ENCODE peak calls at places on chromosomes 16 and 17, in five cellular contexts. One of them, this sample, is unnamed.

GRCh38 chr17:33927732-33928133 is 327.4 kb upstream of the CCL2 start:
- DNase-seq in neural progenitor cell: peak; percentile 36
- DNase-seq in transverse colon: no peak
- DNase-seq in tibial artery: no peak
- DNase-seq in vagina: no peak
- DNase-seq in this sample: no peak

GRCh38 chr17:9306086-9306485 is 269.5 kb downstream of the STX8 start:
- DNase-seq in transverse colon: no peak
- DNase-seq in neural progenitor cell: no peak
- DNase-seq in vagina: no peak
- DNase-seq in tibial artery: no peak
- DNase-seq in this sample: no peak

GRCh38 chr17:50346313-50347086 is 574 bp downstream of the XYLT2 start:
- DNase-seq in vagina: no peak
- DNase-seq in tibial artery: no peak
- DNase-seq in neural progenitor cell: peak; percentile 59
- DNase-seq in transverse colon: peak; percentile 59
- DNase-seq in this sample: peak; percentile 73

GRCh38 chr17:17689312-17689711 is 8.1 kb downstream of the RAI1 start:
- DNase-seq in neural progenitor cell: no peak
- DNase-seq in vagina: no peak
- DNase-seq in transverse colon: no peak
- DNase-seq in tibial artery: no peak
- DNase-seq in this sample: no peak

GRCh38 chr16:49478107-49478506 is 104.5 kb downstream of the C16orf78 start:
- DNase-seq in neural progenitor cell: no peak
- DNase-seq in vagina: no peak
- DNase-seq in tibial artery: no peak
- DNase-seq in transverse colon: no peak
- DNase-seq in this sample: no peak

GRCh38 chr16:252366-253337 is 18.0 kb downstream of the FAM234A start:
- DNase-seq in vagina: no peak
- DNase-seq in neural progenitor cell: no peak
- DNase-seq in transverse colon: peak; percentile 72
- DNase-seq in tibial artery: no peak
- DNase-seq in this sample: no peak

GRCh38 chr16:17828012-17828411 is 357.3 kb upstream of the XYLT1 start:
- DNase-seq in tibial artery: no peak
- DNase-seq in transverse colon: no peak
- DNase-seq in vagina: no peak
- DNase-seq in neural progenitor cell: no peak
- DNase-seq in this sample: no peak

GRCh38 chr17:73508057-73508930 is 136.0 kb downstream of the SDK2 start:
- DNase-seq in vagina: no peak
- DNase-seq in neural progenitor cell: no peak
- DNase-seq in transverse colon: no peak
- DNase-seq in tibial artery: no peak
- DNase-seq in this sample: no peak

GRCh38 chr17:36221187-36221586 is 10.3 kb downstream of the CCL4L2 start:
- DNase-seq in vagina: peak; percentile 95
- DNase-seq in transverse colon: no peak
- DNase-seq in neural progenitor cell: no peak
- DNase-seq in tibial artery: no peak
- DNase-seq in this sample: no peak

GRCh38 chr17:82529914-82530300 is 10.4 kb downstream of the FOXK2 start:
- DNase-seq in transverse colon: no peak
- DNase-seq in tibial artery: no peak
- DNase-seq in neural progenitor cell: no peak
- DNase-seq in vagina: no peak
- DNase-seq in this sample: no peak

GRCh38 chr17:29444589-29444988 is 54.4 kb downstream of the TAOK1 start:
- DNase-seq in vagina: no peak
- DNase-seq in neural progenitor cell: no peak
- DNase-seq in tibial artery: no peak
- DNase-seq in transverse colon: no peak
- DNase-seq in this sample: no peak

GRCh38 chr17:8122391-8122922 is 1.4 kb downstream of the HES7 start:
- DNase-seq in neural progenitor cell: peak; percentile 57
- DNase-seq in tibial artery: no peak
- DNase-seq in transverse colon: no peak
- DNase-seq in vagina: no peak
- DNase-seq in this sample: no peak

GRCh38 chr16:53094013-53094630 is 39.3 kb downstream of the CHD9 start:
- DNase-seq in transverse colon: peak; percentile 90
- DNase-seq in neural progenitor cell: no peak
- DNase-seq in tibial artery: peak; percentile 57
- DNase-seq in vagina: no peak
- DNase-seq in this sample: peak; percentile 55

GRCh38 chr17:17509601-17510425 is 13.6 kb upstream of the RASD1 start:
- DNase-seq in neural progenitor cell: no peak
- DNase-seq in transverse colon: no peak
- DNase-seq in tibial artery: no peak
- DNase-seq in vagina: no peak
- DNase-seq in this sample: no peak

GRCh38 chr16:83967838-83968482 is at the start of gene NECAB2:
- DNase-seq in tibial artery: no peak
- DNase-seq in transverse colon: no peak
- DNase-seq in neural progenitor cell: peak; percentile 78
- DNase-seq in vagina: no peak
- DNase-seq in this sample: peak; percentile 58

GRCh38 chr16:86634290-86634689 is 55.9 kb downstream of the FOXL1 start:
- DNase-seq in vagina: no peak
- DNase-seq in transverse colon: no peak
- DNase-seq in tibial artery: no peak
- DNase-seq in neural progenitor cell: peak; percentile 27
- DNase-seq in this sample: no peak

GRCh38 chr17:31068291-31068690 is 26.5 kb upstream of the NF1 start:
- DNase-seq in tibial artery: peak; percentile 37
- DNase-seq in transverse colon: peak; percentile 65
- DNase-seq in neural progenitor cell: peak; percentile 42
- DNase-seq in vagina: no peak
- DNase-seq in this sample: peak; percentile 13

GRCh38 chr17:48113201-48113676 is 5.7 kb downstream of the SNX11 start:
- DNase-seq in neural progenitor cell: no peak
- DNase-seq in tibial artery: peak; percentile 41
- DNase-seq in vagina: no peak
- DNase-seq in transverse colon: no peak
- DNase-seq in this sample: no peak

GRCh38 chr17:47812146-47812920 is 9.3 kb downstream of the OSBPL7 start:
- DNase-seq in neural progenitor cell: no peak
- DNase-seq in tibial artery: no peak
- DNase-seq in vagina: no peak
- DNase-seq in transverse colon: no peak
- DNase-seq in this sample: no peak

GRCh38 chr16:4676826-4677225 is 16.5 kb upstream of the NUDT16L1 start:
- DNase-seq in neural progenitor cell: no peak
- DNase-seq in vagina: no peak
- DNase-seq in transverse colon: no peak
- DNase-seq in tibial artery: no peak
- DNase-seq in this sample: peak; percentile 66

GRCh38 chr16:70749681-70750601 is 51.0 kb downstream of the VAC14 start:
- DNase-seq in transverse colon: no peak
- DNase-seq in tibial artery: no peak
- DNase-seq in neural progenitor cell: peak; percentile 65
- DNase-seq in vagina: no peak
- DNase-seq in this sample: peak; percentile 64

DNA sequence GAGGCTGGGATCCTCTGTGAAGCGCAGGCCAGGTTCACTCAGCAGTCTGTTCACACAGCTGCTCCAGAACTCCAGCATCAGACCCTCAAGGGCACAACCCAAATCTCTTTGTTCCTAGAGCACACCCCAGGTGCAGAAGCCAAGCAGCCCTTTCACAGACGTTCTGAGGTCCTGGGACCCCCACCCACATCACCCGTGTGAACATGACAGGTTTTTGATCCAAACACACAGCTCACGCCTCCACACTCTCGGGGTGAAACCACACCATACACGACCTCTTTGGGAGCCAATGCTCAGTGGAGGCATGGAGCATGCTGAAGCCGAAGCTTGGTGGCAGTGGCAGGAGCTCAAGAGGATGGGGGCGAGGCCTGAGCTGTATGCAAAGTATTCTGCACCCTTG is 97.4 kb downstream of the ZNF778 start:
- DNase-seq in tibial artery: no peak
- DNase-seq in vagina: no peak
- DNase-seq in transverse colon: no peak
- DNase-seq in neural progenitor cell: no peak
- DNase-seq in this sample: no peak
- H3K36me3 ChIP-seq in tibial artery: peaks cover 35% of the 10 kb centered on the region
- H3K36me3 ChIP-seq in vagina: no peaks in the 10 kb centered on the region
- H3K36me3 ChIP-seq in transverse colon: no peaks in the 10 kb centered on the region
- H3K36me3 ChIP-seq in neural progenitor cell: no peaks in the 10 kb centered on the region
- H3K36me3 ChIP-seq in this sample: peaks cover 16% of the 10 kb centered on the region

GRCh38 chr16:82181456-82182185 is 11.6 kb upstream of the MPHOSPH6 start:
- DNase-seq in neural progenitor cell: no peak
- DNase-seq in tibial artery: no peak
- DNase-seq in vagina: no peak
- DNase-seq in transverse colon: no peak
- DNase-seq in this sample: no peak

GRCh38 chr16:82183004-82183397 is 13.0 kb upstream of the MPHOSPH6 start:
- DNase-seq in tibial artery: no peak
- DNase-seq in neural progenitor cell: no peak
- DNase-seq in vagina: no peak
- DNase-seq in transverse colon: no peak
- DNase-seq in this sample: no peak

GRCh38 chr16:82184213-82184612 is 14.2 kb upstream of the MPHOSPH6 start:
- DNase-seq in vagina: no peak
- DNase-seq in transverse colon: no peak
- DNase-seq in neural progenitor cell: no peak
- DNase-seq in tibial artery: no peak
- DNase-seq in this sample: no peak

GRCh38 chr16:82185012-82185411 is 15.0 kb upstream of the MPHOSPH6 start:
- DNase-seq in vagina: no peak
- DNase-seq in tibial artery: no peak
- DNase-seq in neural progenitor cell: no peak
- DNase-seq in transverse colon: no peak
- DNase-seq in this sample: no peak

GRCh38 chr16:82182237-82183003 is 12.4 kb upstream of the MPHOSPH6 start:
- DNase-seq in vagina: no peak
- DNase-seq in tibial artery: no peak
- DNase-seq in transverse colon: no peak
- DNase-seq in neural progenitor cell: peak; percentile 4
- DNase-seq in this sample: no peak
- H3K27ac ChIP-seq in vagina: no peak overlapping the region
- H3K27ac ChIP-seq in tibial artery: no peak overlapping the region
- H3K27ac ChIP-seq in transverse colon: no peak overlapping the region
- H3K27ac ChIP-seq in neural progenitor cell: no peak overlapping the region
- H3K27ac ChIP-seq in this sample: no peak overlapping the region

GRCh38 chr16:16131204-16131603 is 92.1 kb downstream of the ABCC6 start:
- DNase-seq in neural progenitor cell: no peak
- DNase-seq in tibial artery: no peak
- DNase-seq in vagina: no peak
- DNase-seq in transverse colon: no peak
- DNase-seq in this sample: no peak

GRCh38 chr16:16131659-16132058 is 91.6 kb downstream of the ABCC6 start:
- DNase-seq in tibial artery: no peak
- DNase-seq in vagina: no peak
- DNase-seq in neural progenitor cell: no peak
- DNase-seq in transverse colon: no peak
- DNase-seq in this sample: no peak

GRCh38 chr16:16136588-16136987 is 86.7 kb downstream of the ABCC6 start:
- DNase-seq in tibial artery: no peak
- DNase-seq in transverse colon: no peak
- DNase-seq in neural progenitor cell: no peak
- DNase-seq in vagina: no peak
- DNase-seq in this sample: no peak

GRCh38 chr16:16137110-16137509 is 86.2 kb downstream of the ABCC6 start:
- DNase-seq in vagina: no peak
- DNase-seq in neural progenitor cell: no peak
- DNase-seq in tibial artery: no peak
- DNase-seq in transverse colon: no peak
- DNase-seq in this sample: no peak

DNA sequence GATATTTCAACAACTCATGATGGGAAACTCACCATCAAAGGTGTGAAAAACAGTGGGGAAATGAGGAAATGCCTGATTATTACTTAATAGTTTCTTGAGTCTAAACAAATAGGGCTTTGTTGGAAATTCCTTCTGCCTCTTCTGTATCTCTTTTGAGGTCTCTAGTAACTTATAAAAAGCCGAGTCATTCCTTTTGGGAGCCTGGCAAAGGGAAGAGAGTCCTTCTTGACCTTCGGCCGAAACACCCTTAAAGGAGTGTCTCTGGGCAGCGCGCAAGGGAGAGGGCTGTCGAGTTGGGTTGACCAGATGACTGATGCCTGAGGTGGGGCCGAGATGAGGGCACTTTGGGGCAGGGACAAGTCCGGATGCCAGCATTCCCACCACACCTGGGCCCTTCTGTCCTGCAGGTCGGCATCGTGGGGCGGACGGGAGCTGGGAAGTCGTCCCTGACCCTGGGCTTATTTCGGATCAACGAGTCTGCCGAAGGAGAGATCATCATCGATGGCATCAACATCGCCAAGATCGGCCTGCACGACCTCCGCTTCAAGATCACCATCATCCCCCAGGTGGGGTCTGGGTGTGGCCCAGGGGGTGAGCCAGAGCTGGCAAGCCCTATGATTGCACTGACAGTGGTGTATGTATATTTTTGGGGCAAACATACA is 89.2 kb downstream of the ABCC6 start:
- DNase-seq in vagina: no peak
- DNase-seq in transverse colon: no peak
- DNase-seq in neural progenitor cell: no peak
- DNase-seq in tibial artery: no peak
- DNase-seq in this sample: no peak
- H3K36me3 ChIP-seq in vagina: peaks cover 3% of the 10 kb centered on the region
- H3K36me3 ChIP-seq in transverse colon: peaks cover 6% of the 10 kb centered on the region
- H3K36me3 ChIP-seq in neural progenitor cell: no peaks in the 10 kb centered on the region
- H3K36me3 ChIP-seq in tibial artery: peaks cover 85% of the 10 kb centered on the region
- H3K36me3 ChIP-seq in this sample: peaks cover 8% of the 10 kb centered on the region

GRCh38 chr16:85066346-85066885 is 38.8 kb downstream of the KIAA0513 start:
- DNase-seq in transverse colon: no peak
- DNase-seq in tibial artery: no peak
- DNase-seq in vagina: no peak
- DNase-seq in neural progenitor cell: no peak
- DNase-seq in this sample: no peak

GRCh38 chr16:85067024-85067423 is 39.4 kb downstream of the KIAA0513 start:
- DNase-seq in vagina: no peak
- DNase-seq in transverse colon: no peak
- DNase-seq in tibial artery: no peak
- DNase-seq in neural progenitor cell: no peak
- DNase-seq in this sample: peak; percentile 44

GRCh38 chr16:85064186-85064585 is 36.6 kb downstream of the KIAA0513 start:
- DNase-seq in neural progenitor cell: no peak
- DNase-seq in vagina: no peak
- DNase-seq in tibial artery: no peak
- DNase-seq in transverse colon: no peak
- DNase-seq in this sample: no peak

GRCh38 chr16:85062728-85063336 is 35.2 kb downstream of the KIAA0513 start:
- DNase-seq in vagina: no peak
- DNase-seq in tibial artery: no peak
- DNase-seq in neural progenitor cell: no peak
- DNase-seq in transverse colon: no peak
- DNase-seq in this sample: no peak

GRCh38 chr16:85065099-85065498 is 37.5 kb downstream of the KIAA0513 start:
- DNase-seq in transverse colon: no peak
- DNase-seq in neural progenitor cell: no peak
- DNase-seq in vagina: no peak
- DNase-seq in tibial artery: no peak
- DNase-seq in this sample: no peak
- H3K27ac ChIP-seq in transverse colon: no peak overlapping the region
- H3K27ac ChIP-seq in neural progenitor cell: no peak overlapping the region
- H3K27ac ChIP-seq in vagina: no peak overlapping the region
- H3K27ac ChIP-seq in tibial artery: no peak overlapping the region
- H3K27ac ChIP-seq in this sample: no peak overlapping the region

GRCh38 chr16:75236736-75237397 is 14.6 kb downstream of the BCAR1 start:
- DNase-seq in tibial artery: no peak
- DNase-seq in neural progenitor cell: no peak
- DNase-seq in vagina: no peak
- DNase-seq in transverse colon: no peak
- DNase-seq in this sample: no peak
- H3K36me3 ChIP-seq in tibial artery: peaks cover 66% of the 10 kb centered on the region
- H3K36me3 ChIP-seq in neural progenitor cell: no peaks in the 10 kb centered on the region
- H3K36me3 ChIP-seq in vagina: no peaks in the 10 kb centered on the region
- H3K36me3 ChIP-seq in transverse colon: no peaks in the 10 kb centered on the region
- H3K36me3 ChIP-seq in this sample: peaks cover 4% of the 10 kb centered on the region